ENCODE peak calls at places on chromosomes 5 and 9, in four cellular contexts. One of them, this sample, is unnamed.

GRCh38 chr9:111094433-111095421 is 56.5 kb upstream of the LPAR1 start:
- DNase-seq in heart left ventricle: no peak
- DNase-seq in endodermal cell: no peak
- DNase-seq in left ventricle myocardium inferior: no peak
- DNase-seq in this sample: no peak

GRCh38 chr5:73515232-73515631 is 17.0 kb downstream of the BTF3 start:
- DNase-seq in heart left ventricle: no peak
- DNase-seq in endodermal cell: no peak
- DNase-seq in left ventricle myocardium inferior: no peak
- DNase-seq in this sample: no peak

GRCh38 chr9:137108608-137109249 is 5.8 kb downstream of the DPP7 start:
- DNase-seq in heart left ventricle: peak
- DNase-seq in endodermal cell: no peak
- DNase-seq in left ventricle myocardium inferior: no peak
- DNase-seq in this sample: no peak

GRCh38 chr9:130965680-130966079 is 26.6 kb upstream of the FIBCD1 start:
- DNase-seq in heart left ventricle: no peak
- DNase-seq in endodermal cell: no peak
- DNase-seq in left ventricle myocardium inferior: no peak
- DNase-seq in this sample: no peak

GRCh38 chr5:149838881-149839739 is 105.5 kb downstream of the PDE6A start:
- DNase-seq in heart left ventricle: no peak
- DNase-seq in endodermal cell: no peak
- DNase-seq in left ventricle myocardium inferior: no peak
- DNase-seq in this sample: no peak

GRCh38 chr5:10684303-10685086 is 76.5 kb downstream of the DAP start:
- DNase-seq in heart left ventricle: no peak
- DNase-seq in endodermal cell: no peak
- DNase-seq in left ventricle myocardium inferior: no peak
- DNase-seq in this sample: no peak

GRCh38 chr9:27866741-27867140 is 293.5 kb upstream of the C9orf72 start:
- DNase-seq in heart left ventricle: no peak
- DNase-seq in endodermal cell: peak
- DNase-seq in left ventricle myocardium inferior: no peak
- DNase-seq in this sample: no peak

GRCh38 chr5:13601152-13601551 is 343.3 kb downstream of the DNAH5 start:
- DNase-seq in heart left ventricle: no peak
- DNase-seq in endodermal cell: no peak
- DNase-seq in left ventricle myocardium inferior: no peak
- DNase-seq in this sample: no peak

GRCh38 chr5:178320281-178320855 is 87.8 kb upstream of the PHYKPL start:
- DNase-seq in heart left ventricle: no peak
- DNase-seq in endodermal cell: peak
- DNase-seq in left ventricle myocardium inferior: no peak
- DNase-seq in this sample: no peak

GRCh38 chr5:133048993-133049725 is 2.7 kb upstream of the HSPA4 start:
- DNase-seq in heart left ventricle: no peak
- DNase-seq in endodermal cell: no peak
- DNase-seq in left ventricle myocardium inferior: no peak
- DNase-seq in this sample: no peak
- H3K27ac ChIP-seq in heart left ventricle: peak
- H3K27ac ChIP-seq in endodermal cell: no peak
- H3K27ac ChIP-seq in left ventricle myocardium inferior: peak
- H3K27ac ChIP-seq in this sample: peak

GRCh38 chr5:56692359-56693219 is 122.8 kb upstream of the MAP3K1 start:
- DNase-seq in heart left ventricle: no peak
- DNase-seq in endodermal cell: no peak
- DNase-seq in left ventricle myocardium inferior: no peak
- DNase-seq in this sample: no peak

GRCh38 chr5:56685503-56686217 is 129.7 kb upstream of the MAP3K1 start:
- DNase-seq in heart left ventricle: no peak
- DNase-seq in endodermal cell: no peak
- DNase-seq in left ventricle myocardium inferior: no peak
- DNase-seq in this sample: no peak

GRCh38 chr5:56684159-56684558 is 131.2 kb upstream of the MAP3K1 start:
- DNase-seq in heart left ventricle: no peak
- DNase-seq in endodermal cell: peak
- DNase-seq in left ventricle myocardium inferior: no peak
- DNase-seq in this sample: no peak

GRCh38 chr5:56686337-56687198 is 128.8 kb upstream of the MAP3K1 start:
- DNase-seq in heart left ventricle: no peak
- DNase-seq in endodermal cell: no peak
- DNase-seq in left ventricle myocardium inferior: no peak
- DNase-seq in this sample: no peak

GRCh38 chr5:56688402-56688801 is 126.9 kb upstream of the MAP3K1 start:
- DNase-seq in heart left ventricle: no peak
- DNase-seq in endodermal cell: no peak
- DNase-seq in left ventricle myocardium inferior: no peak
- DNase-seq in this sample: no peak
- H3K27ac ChIP-seq in heart left ventricle: no peak
- H3K27ac ChIP-seq in endodermal cell: no peak
- H3K27ac ChIP-seq in left ventricle myocardium inferior: no peak
- H3K27ac ChIP-seq in this sample: no peak

GRCh38 chr5:130099001-130099400 is 194.7 kb downstream of the CHSY3 start:
- DNase-seq in heart left ventricle: no peak
- DNase-seq in endodermal cell: no peak
- DNase-seq in left ventricle myocardium inferior: no peak
- DNase-seq in this sample: no peak

GRCh38 chr5:130102375-130102774 is 198.1 kb downstream of the CHSY3 start:
- DNase-seq in heart left ventricle: no peak
- DNase-seq in endodermal cell: no peak
- DNase-seq in left ventricle myocardium inferior: no peak
- DNase-seq in this sample: no peak

GRCh38 chr5:130104895-130105684 is 200.8 kb downstream of the CHSY3 start:
- DNase-seq in heart left ventricle: no peak
- DNase-seq in endodermal cell: no peak
- DNase-seq in left ventricle myocardium inferior: no peak
- DNase-seq in this sample: no peak

DNA sequence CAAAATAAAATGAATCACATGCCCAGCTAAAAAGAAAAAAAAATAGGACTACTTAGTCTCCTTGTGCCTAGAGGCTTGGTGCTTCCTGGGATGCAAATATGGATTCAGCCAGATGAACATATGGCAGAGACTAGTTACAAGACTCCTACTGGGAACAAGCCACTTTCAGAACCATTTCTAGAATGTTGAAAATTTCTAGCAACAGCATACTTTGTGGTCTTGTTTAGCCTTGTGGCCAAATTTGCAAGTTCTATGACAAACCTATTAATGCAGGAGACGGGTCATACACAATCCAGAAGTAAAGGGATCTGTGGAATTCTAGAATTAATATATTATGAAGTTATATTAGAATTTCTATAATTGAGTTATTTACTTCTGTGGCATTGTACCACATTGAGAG is 198.7 kb downstream of the CHSY3 start:
- DNase-seq in heart left ventricle: no peak
- DNase-seq in endodermal cell: no peak
- DNase-seq in left ventricle myocardium inferior: no peak
- DNase-seq in this sample: no peak
- H3K27ac ChIP-seq in heart left ventricle: no peak
- H3K27ac ChIP-seq in endodermal cell: no peak
- H3K27ac ChIP-seq in left ventricle myocardium inferior: no peak
- H3K27ac ChIP-seq in this sample: no peak

DNA sequence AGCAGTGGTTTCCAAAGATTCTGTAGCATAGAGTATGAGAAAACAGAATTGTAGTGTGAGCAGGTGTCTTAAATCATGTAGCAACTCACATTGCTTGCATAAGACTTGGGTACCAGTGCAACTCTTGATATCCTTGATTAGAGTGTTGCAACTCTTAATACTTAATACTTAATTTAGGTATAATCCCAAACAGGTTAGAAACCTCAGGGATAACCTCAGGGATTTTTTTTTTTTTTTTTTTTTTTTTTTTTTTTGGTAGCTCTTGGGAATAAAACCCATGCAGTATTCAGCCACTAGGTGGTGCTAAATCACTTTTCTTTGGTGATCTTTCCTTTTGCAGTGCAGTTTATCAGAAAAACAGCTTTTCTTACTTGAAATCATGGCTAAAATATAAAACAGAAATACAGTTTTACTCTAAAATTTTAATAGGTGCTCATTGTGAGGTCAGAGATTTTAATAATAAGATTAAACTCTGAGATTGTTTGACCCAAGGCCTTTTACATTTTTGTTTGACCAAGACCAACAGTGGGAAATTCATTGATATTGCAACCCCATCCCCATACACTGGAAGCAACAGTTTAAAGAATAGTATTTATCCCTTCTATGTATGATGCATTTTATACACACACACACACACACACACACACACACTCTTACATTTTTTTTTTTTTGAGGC is 55.3 kb downstream of the ERAP1 start:
- DNase-seq in heart left ventricle: no peak
- DNase-seq in endodermal cell: no peak
- DNase-seq in left ventricle myocardium inferior: no peak
- DNase-seq in this sample: no peak
- H3K27ac ChIP-seq in heart left ventricle: peak
- H3K27ac ChIP-seq in endodermal cell: peak
- H3K27ac ChIP-seq in left ventricle myocardium inferior: peak
- H3K27ac ChIP-seq in this sample: peak

GRCh38 chr5:173028811-173029327 is 27.3 kb upstream of the CREBRF start:
- DNase-seq in heart left ventricle: no peak
- DNase-seq in endodermal cell: no peak
- DNase-seq in left ventricle myocardium inferior: no peak
- DNase-seq in this sample: no peak
- H3K27ac ChIP-seq in heart left ventricle: peak
- H3K27ac ChIP-seq in endodermal cell: no peak
- H3K27ac ChIP-seq in left ventricle myocardium inferior: peak
- H3K27ac ChIP-seq in this sample: no peak

GRCh38 chr5:53333160-53333559 is 147.3 kb upstream of the FST start:
- DNase-seq in heart left ventricle: no peak
- DNase-seq in endodermal cell: no peak
- DNase-seq in left ventricle myocardium inferior: no peak
- DNase-seq in this sample: no peak

GRCh38 chr5:53335115-53335514 is 145.3 kb upstream of the FST start:
- DNase-seq in heart left ventricle: no peak
- DNase-seq in endodermal cell: peak
- DNase-seq in left ventricle myocardium inferior: no peak
- DNase-seq in this sample: no peak

GRCh38 chr5:53331463-53331862 is 149.0 kb upstream of the FST start:
- DNase-seq in heart left ventricle: no peak
- DNase-seq in endodermal cell: no peak
- DNase-seq in left ventricle myocardium inferior: no peak
- DNase-seq in this sample: no peak

GRCh38 chr5:53337827-53338226 is 142.6 kb upstream of the FST start:
- DNase-seq in heart left ventricle: no peak
- DNase-seq in endodermal cell: no peak
- DNase-seq in left ventricle myocardium inferior: no peak
- DNase-seq in this sample: no peak

DNA sequence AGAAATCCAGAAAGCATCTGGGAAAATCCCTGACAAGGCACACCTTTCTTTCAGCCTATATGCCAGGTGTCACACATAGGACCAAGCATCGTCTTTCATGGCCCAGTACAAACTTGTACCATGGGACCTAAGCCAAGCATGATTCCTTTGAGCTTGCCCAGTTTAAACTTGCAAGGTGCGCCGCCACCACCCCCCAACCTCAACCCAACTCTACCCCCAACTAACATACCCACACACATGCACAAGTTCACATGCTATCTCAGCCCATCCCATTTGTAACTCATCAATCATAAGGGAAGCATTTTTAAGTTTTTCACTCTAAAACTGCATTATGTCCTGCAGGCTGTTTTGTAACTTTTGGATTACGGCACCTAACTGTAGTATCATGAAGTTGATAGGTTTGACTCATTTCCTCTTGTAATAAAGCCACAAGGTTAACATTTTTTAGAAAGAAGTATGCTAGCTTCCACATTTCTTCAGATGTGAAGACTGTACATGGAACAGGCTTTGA is 145.9 kb upstream of the FST start:
- DNase-seq in heart left ventricle: no peak
- DNase-seq in endodermal cell: no peak
- DNase-seq in left ventricle myocardium inferior: no peak
- DNase-seq in this sample: no peak
- H3K27ac ChIP-seq in heart left ventricle: no peak
- H3K27ac ChIP-seq in endodermal cell: no peak
- H3K27ac ChIP-seq in left ventricle myocardium inferior: no peak
- H3K27ac ChIP-seq in this sample: no peak

GRCh38 chr5:65034782-65035181 is 266.1 kb downstream of the CWC27 start:
- DNase-seq in heart left ventricle: no peak
- DNase-seq in endodermal cell: peak
- DNase-seq in left ventricle myocardium inferior: peak
- DNase-seq in this sample: no peak
- H3K27ac ChIP-seq in heart left ventricle: peak
- H3K27ac ChIP-seq in endodermal cell: peak
- H3K27ac ChIP-seq in left ventricle myocardium inferior: peak
- H3K27ac ChIP-seq in this sample: peak

GRCh38 chr9:129432671-129433154 is 188.2 kb downstream of the C9orf50 start:
- DNase-seq in heart left ventricle: no peak
- DNase-seq in endodermal cell: no peak
- DNase-seq in left ventricle myocardium inferior: no peak
- DNase-seq in this sample: no peak
- H3K27ac ChIP-seq in heart left ventricle: no peak
- H3K27ac ChIP-seq in endodermal cell: no peak
- H3K27ac ChIP-seq in left ventricle myocardium inferior: peak
- H3K27ac ChIP-seq in this sample: peak

DNA sequence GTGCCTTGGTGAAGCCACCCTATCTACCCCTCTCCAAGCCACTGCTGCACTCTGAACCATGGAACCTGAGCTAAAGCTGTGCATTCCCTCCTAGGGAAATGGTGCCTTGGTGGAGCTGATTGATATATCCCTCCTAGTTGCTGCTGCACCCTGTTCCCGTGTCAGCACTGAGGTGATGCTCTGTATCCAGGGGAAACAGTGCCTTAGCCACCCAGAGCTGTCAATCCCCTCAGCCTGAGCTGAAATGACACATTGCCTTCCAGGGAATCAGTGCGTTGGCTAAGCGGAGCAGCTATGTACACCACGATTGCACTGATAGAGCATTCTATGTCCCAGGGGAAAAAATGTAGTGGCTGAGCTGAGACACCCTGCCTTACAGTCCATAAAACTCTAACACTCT is 257.0 kb downstream of the TMEM232 start:
- DNase-seq in heart left ventricle: no peak
- DNase-seq in endodermal cell: no peak
- DNase-seq in left ventricle myocardium inferior: no peak
- DNase-seq in this sample: no peak
- H3K27ac ChIP-seq in heart left ventricle: no peak
- H3K27ac ChIP-seq in endodermal cell: no peak
- H3K27ac ChIP-seq in left ventricle myocardium inferior: no peak
- H3K27ac ChIP-seq in this sample: no peak

GRCh38 chr9:34254141-34254913 is 74.7 kb downstream of the KIF24 start:
- DNase-seq in heart left ventricle: peak
- DNase-seq in endodermal cell: no peak
- DNase-seq in left ventricle myocardium inferior: peak
- DNase-seq in this sample: no peak

GRCh38 chr9:34253460-34253837 is 74.6 kb downstream of the UBAP1 start:
- DNase-seq in heart left ventricle: peak
- DNase-seq in endodermal cell: no peak
- DNase-seq in left ventricle myocardium inferior: peak
- DNase-seq in this sample: no peak

GRCh38 chr9:34254966-34255825 is 73.9 kb downstream of the KIF24 start:
- DNase-seq in heart left ventricle: no peak
- DNase-seq in endodermal cell: no peak
- DNase-seq in left ventricle myocardium inferior: no peak
- DNase-seq in this sample: no peak

GRCh38 chr9:34256987-34257585 is 72.0 kb downstream of the KIF24 start:
- DNase-seq in heart left ventricle: no peak
- DNase-seq in endodermal cell: no peak
- DNase-seq in left ventricle myocardium inferior: peak
- DNase-seq in this sample: no peak

GRCh38 chr9:34256104-34256503 is 73.0 kb downstream of the KIF24 start:
- DNase-seq in heart left ventricle: no peak
- DNase-seq in endodermal cell: peak
- DNase-seq in left ventricle myocardium inferior: no peak
- DNase-seq in this sample: no peak
- H3K27ac ChIP-seq in heart left ventricle: peak
- H3K27ac ChIP-seq in endodermal cell: no peak
- H3K27ac ChIP-seq in left ventricle myocardium inferior: peak
- H3K27ac ChIP-seq in this sample: no peak

This sample was measured in caudate nucleus.